ENCODE peak calls at places on chromosomes 3 and 15, in six cellular contexts. A is upper lobe of left lung, Z is ovary, K is A549, B is H1, U is sigmoid colon. S is an unnamed sample.

GRCh38 chr15:65833501-65834220 is 35.6 kb upstream of the RAB11A start:
- DNase-seq in A (peak; percentile 43), U (no peak), K (no peak), B (no peak), Z (no peak), S (no peak)

GRCh38 chr3:113234688-113235260 is 23.4 kb downstream of the BOC start:
- DNase-seq in B (no peak), Z (no peak), A (no peak), K (no peak), U (no peak), S (no peak)

GRCh38 chr3:70090322-70090913 is 90.9 kb downstream of the SAMMSON start:
- DNase-seq in U (no peak), K (peak; percentile 31), B (no peak), Z (no peak), A (no peak), S (no peak)

GRCh38 chr3:38487323-38487722 is 8.8 kb upstream of the EXOG start:
- DNase-seq in B (no peak), K (no peak), A (no peak), Z (no peak), U (no peak), S (no peak)

GRCh38 chr15:34038023-34038403 is 991 bp downstream of the AVEN start:
- DNase-seq in U (no peak), Z (no peak), B (no peak), K (no peak), A (no peak), S (no peak)

GRCh38 chr15:75666823-75667501 is 19.2 kb downstream of the SNX33 start:
- DNase-seq in Z (peak; percentile 49), B (no peak), U (no peak), K (peak; percentile 98), A (peak; percentile 85), S (no peak)

GRCh38 chr15:58383876-58384275 is 47.9 kb upstream of the LIPC start:
- DNase-seq in K (no peak), U (no peak), Z (no peak), B (peak; percentile 9), A (no peak), S (no peak)

GRCh38 chr3:66379565-66379964 is 121.3 kb downstream of the LRIG1 start:
- DNase-seq in Z (no peak), U (peak; percentile 58), K (no peak), A (no peak), B (no peak), S (peak; percentile 45)

GRCh38 chr3:119510690-119511089 is 12.3 kb downstream of the TIMMDC1 start:
- DNase-seq in B (no peak), A (no peak), U (no peak), Z (no peak), K (no peak), S (no peak)

GRCh38 chr3:115590873-115591272 is 32.4 kb upstream of the GAP43 start:
- DNase-seq in B (no peak), A (no peak), U (no peak), Z (no peak), K (no peak), S (no peak)

GRCh38 chr3:96843505-96844203 is 29.3 kb downstream of the EPHA6 start:
- DNase-seq in B (no peak), U (no peak), K (no peak), Z (no peak), A (no peak), S (no peak)

GRCh38 chr15:95319242-95319641 is 1011.3 kb upstream of the NR2F2 start:
- DNase-seq in K (no peak), A (no peak), U (no peak), B (no peak), Z (no peak), S (no peak)

GRCh38 chr3:15859507-15860013 is 61.8 kb upstream of the ANKRD28 start:
- DNase-seq in K (peak; percentile 58), Z (peak; percentile 84), A (peak; percentile 89), U (peak; percentile 87), B (peak; percentile 50), S (no peak)
- TF ChIP-seq POLR2A in K (peak; percentile 14), Z (peak; percentile 41), A (no peak), U (no peak), B (no peak), S (no peak)

GRCh38 chr15:73923488-73924164 is 2.6 kb upstream of the LOXL1 start:
- DNase-seq in K (no peak), Z (no peak), U (no peak), A (no peak), B (no peak), S (no peak)
- H3K4me3 ChIP-seq in K (no peak overlapping the region), Z (no peak overlapping the region), U (no peak overlapping the region), A (no peak overlapping the region), B (no peak overlapping the region), S (no peak overlapping the region)

DNA sequence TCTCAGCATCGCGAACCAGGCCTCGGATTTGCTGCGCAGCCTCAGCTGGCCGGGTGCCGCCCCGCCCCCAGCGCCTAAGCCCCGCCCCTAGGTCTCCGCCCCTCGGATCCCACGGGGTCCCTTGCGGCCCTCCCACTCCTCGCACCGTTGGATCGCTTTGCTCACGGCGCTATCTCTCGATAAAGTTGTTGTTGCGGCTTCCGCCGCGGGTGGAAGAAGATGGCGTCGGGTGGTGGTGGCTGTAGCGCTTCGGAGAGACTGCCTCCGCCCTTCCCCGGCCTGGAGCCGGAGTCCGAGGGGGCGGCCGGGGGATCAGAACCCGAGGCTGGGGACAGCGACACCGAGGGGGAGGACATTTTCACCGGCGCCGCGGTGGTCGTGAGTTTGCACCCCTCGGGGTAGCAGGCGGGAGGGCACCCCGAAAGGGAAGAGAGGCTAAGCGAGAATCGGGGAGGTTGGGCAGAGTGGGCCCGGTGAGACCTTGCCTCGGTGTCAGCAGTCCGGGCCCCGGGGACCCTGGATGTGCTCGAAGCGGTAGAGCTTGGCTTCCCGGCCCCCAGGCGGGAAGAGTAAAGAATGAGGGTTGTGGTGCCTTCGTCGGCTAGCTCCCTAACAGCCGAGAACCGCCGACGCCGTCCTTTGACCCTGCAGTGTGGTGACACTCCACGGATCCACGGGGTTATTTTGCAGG is at the start of gene SNX1:
- DNase-seq in A (peak; percentile 96), K (peak; percentile 95), B (peak; percentile 58), U (peak; percentile 97), Z (peak; percentile 94), S (peak; percentile 99)
- TF ChIP-seq EP300 in A (no peak), K (no peak), B (no peak), U (no peak), Z (no peak), S (no peak)

GRCh38 chr15:56919708-56920637 is 1.5 kb downstream of the TCF12 start:
- DNase-seq in K (peak; percentile 47), U (peak; percentile 75), B (no peak), A (peak; percentile 33), Z (peak; percentile 52), S (no peak)
- TF ChIP-seq POLR2A in K (no peak), U (no peak), B (peak; percentile 59), A (no peak), Z (no peak), S (no peak)

GRCh38 chr15:53739187-53739586 is 20.3 kb downstream of the WDR72 start:
- DNase-seq in U (no peak), K (no peak), A (no peak), Z (no peak), B (no peak), S (no peak)
- H3K4me3 ChIP-seq in U (no peak overlapping the region), K (no peak overlapping the region), A (no peak overlapping the region), Z (no peak overlapping the region), B (no peak overlapping the region), S (no peak overlapping the region)

DNA sequence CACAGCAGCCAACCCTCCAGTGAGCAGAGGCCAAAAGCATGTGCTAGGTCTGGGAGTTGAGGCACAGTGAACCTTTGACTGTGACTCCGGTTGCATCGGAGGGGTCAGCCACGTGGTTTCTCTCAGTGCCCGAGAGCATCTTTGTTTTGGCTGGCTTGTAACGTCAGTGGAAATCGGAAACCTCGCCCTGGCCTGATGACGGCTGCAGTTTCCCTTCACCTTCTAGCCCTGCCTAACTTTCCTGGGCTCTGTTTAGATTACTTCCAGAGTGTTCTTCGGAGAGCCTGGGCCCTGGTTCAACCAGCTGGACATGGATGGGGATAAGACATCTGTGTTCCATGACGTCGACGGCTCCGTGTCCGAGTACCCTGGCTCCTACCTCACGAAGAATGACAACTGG is 56.6 kb downstream of the MESD start:
- DNase-seq in Z (peak; percentile 63), B (no peak), K (no peak), U (peak; percentile 93), A (no peak), S (no peak)
- TF ChIP-seq EP300 in Z (no peak), B (no peak), K (no peak), U (peak; percentile 59), A (no peak), S (no peak)